ENCODE peak calls at places on chromosomes 2 and 18, in six cellular contexts. F is activated naive CD8-positive, alpha-beta T cell treated with anti-CD3 and anti-CD28 coated beads for 36 hours; P is HT-29; N is epithelial cell of esophagus; C is activated naive CD4-positive, alpha-beta T cell treated with Interleukin-2 at 50 U/mL for 16 hours; W is SK-N-SH. B is an unnamed sample.

GRCh38 chr2:27363933-27364332 is 6.2 kb downstream of the EIF2B4 start:
- DNase-seq in F (no peak), P (no peak), N (no peak), C (no peak), W (no peak), B (no peak)

GRCh38 chr2:205698556-205699282 is 16.4 kb downstream of the NRP2 start:
- DNase-seq in F (no peak), P (no peak), N (peak), C (no peak), W (no peak), B (peak)

GRCh38 chr2:231928481-231928880 is 2.3 kb upstream of the NPPC start:
- DNase-seq in F (no peak), P (no peak), N (no peak), C (no peak), W (peak), B (peak)

GRCh38 chr2:60358471-60358870 is 195.0 kb downstream of the BCL11A start:
- DNase-seq in F (no peak), P (no peak), N (no peak), C (no peak), W (no peak), B (no peak)

GRCh38 chr18:48133675-48134251 is 203.3 kb upstream of the SMAD2 start:
- DNase-seq in F (no peak), P (peak), N (peak), C (no peak), W (no peak), B (no peak)

GRCh38 chr2:106272202-106272807 is 78.2 kb upstream of the UXS1 start:
- DNase-seq in F (no peak), P (no peak), N (peak), C (no peak), W (no peak), B (no peak)

GRCh38 chr18:70322928-70323327 is 34.1 kb downstream of the SOCS6 start:
- DNase-seq in F (no peak), P (no peak), N (peak), C (no peak), W (no peak), B (no peak)

GRCh38 chr2:99988567-99988966 is 153.8 kb downstream of the AFF3 start:
- DNase-seq in F (no peak), P (no peak), N (no peak), C (no peak), W (no peak), B (no peak)

GRCh38 chr2:80167284-80167808 is 137.2 kb downstream of the LRRTM1 start:
- DNase-seq in F (no peak), P (no peak), N (no peak), C (no peak), W (no peak), B (no peak)

GRCh38 chr2:186726938-186727337 is 33.1 kb downstream of the FAM171B start:
- DNase-seq in F (no peak), P (no peak), N (no peak), C (no peak), W (no peak), B (no peak)

GRCh38 chr2:214401580-214401979 is 9.3 kb upstream of the VWC2L start:
- DNase-seq in F (no peak), P (no peak), N (peak), C (no peak), W (no peak), B (no peak)

GRCh38 chr2:23489471-23490400 is 104.8 kb downstream of the KLHL29 start:
- DNase-seq in F (peak), P (no peak), N (no peak), C (no peak), W (no peak), B (no peak)

GRCh38 chr2:234952270-234953115 is 676 bp downstream of the SH3BP4 start:
- DNase-seq in F (peak), P (peak), N (no peak), C (no peak), W (peak), B (peak)

GRCh38 chr2:112048887-112049286 is 6.2 kb upstream of the TMEM87B start:
- DNase-seq in F (no peak), P (peak), N (peak), C (no peak), W (peak), B (peak)

GRCh38 chr2:233542507-233542906 is 24.1 kb downstream of the USP40 start:
- DNase-seq in F (no peak), P (no peak), N (peak), C (no peak), W (no peak), B (no peak)

GRCh38 chr18:36157441-36157840 is 27.7 kb downstream of the ELP2 start:
- DNase-seq in F (no peak), P (no peak), N (no peak), C (no peak), W (no peak), B (no peak)

GRCh38 chr18:46675112-46675511 is 18.1 kb upstream of the LOXHD1 start:
- DNase-seq in F (no peak), P (no peak), N (no peak), C (no peak), W (no peak), B (no peak)

GRCh38 chr2:167480986-167481309 is 592.7 kb downstream of the XIRP2 start:
- DNase-seq in F (no peak), P (no peak), N (no peak), C (no peak), W (no peak), B (no peak)

GRCh38 chr2:221671515-221671914 is 99.4 kb upstream of the EPHA4 start:
- DNase-seq in F (no peak), P (no peak), N (peak), C (no peak), W (no peak), B (no peak)

GRCh38 chr2:207655000-207655399 is 29.8 kb upstream of the METTL21A start:
- DNase-seq in F (no peak), P (no peak), N (no peak), C (no peak), W (no peak), B (no peak)

GRCh38 chr2:101387151-101387807 is at the start of gene CREG2:
- DNase-seq in F (peak), P (peak), N (peak), C (peak), W (peak), B (peak)

GRCh38 chr2:232229917-232230310 is 148.6 kb upstream of the ALPP start:
- DNase-seq in F (no peak), P (no peak), N (no peak), C (no peak), W (no peak), B (no peak)

GRCh38 chr2:126766295-126766694 is 110.3 kb downstream of the GYPC start:
- DNase-seq in F (no peak), P (no peak), N (no peak), C (no peak), W (no peak), B (no peak)

GRCh38 chr2:661215-661635 is 16.0 kb downstream of the TMEM18 start:
- DNase-seq in F (no peak), P (no peak), N (no peak), C (no peak), W (no peak), B (no peak)

GRCh38 chr18:77005651-77006195 is 126.9 kb downstream of the MBP start:
- DNase-seq in F (no peak), P (no peak), N (no peak), C (no peak), W (no peak), B (no peak)

GRCh38 chr18:4384932-4385331 is 70.2 kb downstream of the DLGAP1 start:
- DNase-seq in F (no peak), P (no peak), N (no peak), C (no peak), W (no peak), B (peak)

GRCh38 chr2:225893151-225893550 is 493.6 kb downstream of the NYAP2 start:
- DNase-seq in F (no peak), P (no peak), N (no peak), C (no peak), W (no peak), B (no peak)

B was measured in dermis blood vessel endothelial cell.